ENCODE peak calls at places on chromosomes 13 and 19, in five cellular contexts. Q is left kidney, K is naive B cell, E is left ventricle myocardium inferior, J is glomerular endothelial cell. W is an unnamed sample.

GRCh38 chr19:5403968-5404640 is 51.1 kb upstream of the ZNRF4 start:
- DNase-seq in Q (peak; percentile 97), K (peak; percentile 9), E (peak; percentile 74), J (peak; percentile 48), W (peak; percentile 88)

GRCh38 chr13:61286148-61286745 is 129.4 kb downstream of the PCDH20 start:
- DNase-seq in Q (no peak), K (no peak), E (no peak), J (no peak), W (no peak)

GRCh38 chr19:41355035-41355434 is 1.3 kb upstream of the TGFB1 start:
- DNase-seq in Q (no peak), K (no peak), E (no peak), J (no peak), W (no peak)

GRCh38 chr13:26300140-26300539 is 46.2 kb downstream of the CDK8 start:
- DNase-seq in Q (no peak), K (no peak), E (no peak), J (no peak), W (no peak)

GRCh38 chr19:10068205-10068604 is 17.9 kb upstream of the SHFL start:
- DNase-seq in Q (no peak), K (no peak), E (no peak), J (no peak), W (no peak)

GRCh38 chr19:31139871-31140505 is 209.2 kb downstream of the TSHZ3 start:
- DNase-seq in Q (peak; percentile 67), K (no peak), E (no peak), J (no peak), W (no peak)

GRCh38 chr13:54989418-54989817 is 1960.8 kb downstream of the OLFM4 start:
- DNase-seq in Q (no peak), K (no peak), E (no peak), J (no peak), W (no peak)

GRCh38 chr13:47159853-47160550 is 263.1 kb upstream of the HTR2A start:
- DNase-seq in Q (no peak), K (no peak), E (no peak), J (no peak), W (no peak)

GRCh38 chr19:5680083-5680436 is 256 bp downstream of the MICOS13 start:
- DNase-seq in Q (no peak), K (no peak), E (no peak), J (no peak), W (peak; percentile 71)

GRCh38 chr19:30785728-30786127 is 413.5 kb downstream of the ZNF536 start:
- DNase-seq in Q (no peak), K (no peak), E (no peak), J (no peak), W (no peak)

GRCh38 chr19:33134571-33135041 is 2.7 kb downstream of the WDR88 start:
- DNase-seq in Q (peak; percentile 16), K (no peak), E (no peak), J (no peak), W (no peak)

GRCh38 chr19:35896643-35897040 is 3.7 kb downstream of the NFKBID start:
- DNase-seq in Q (no peak), K (peak; percentile 9), E (no peak), J (no peak), W (no peak)

GRCh38 chr13:37375724-37376123 is 222.8 kb downstream of the POSTN start:
- DNase-seq in Q (no peak), K (no peak), E (no peak), J (no peak), W (no peak)

GRCh38 chr13:93147946-93148345 is 78.7 kb upstream of the GPC6 start:
- DNase-seq in Q (no peak), K (no peak), E (no peak), J (no peak), W (no peak)

GRCh38 chr19:3533563-3534216 is 5.3 kb upstream of the TEKTIP1 start:
- DNase-seq in Q (no peak), K (no peak), E (no peak), J (no peak), W (no peak)

GRCh38 chr19:13033819-13034611 is 38.7 kb downstream of the NFIX start:
- DNase-seq in Q (no peak), K (peak; percentile 34), E (peak; percentile 86), J (no peak), W (peak; percentile 75)

GRCh38 chr19:33558846-33559245 is 37.3 kb upstream of the PEPD start:
- DNase-seq in Q (no peak), K (no peak), E (no peak), J (no peak), W (no peak)

GRCh38 chr13:79079351-79079839 is 326.7 kb downstream of the RBM26 start:
- DNase-seq in Q (no peak), K (no peak), E (no peak), J (no peak), W (no peak)

GRCh38 chr19:35342430-35342829 is 5.3 kb upstream of the FFAR1 start:
- DNase-seq in Q (peak; percentile 33), K (no peak), E (no peak), J (no peak), W (no peak)

GRCh38 chr19:39074942-39075341 is 9.2 kb upstream of the ACP7 start:
- DNase-seq in Q (no peak), K (no peak), E (no peak), J (no peak), W (no peak)

GRCh38 chr13:79837741-79838450 is 356.9 kb downstream of the NDFIP2 start:
- DNase-seq in Q (no peak), K (no peak), E (no peak), J (no peak), W (no peak)

GRCh38 chr13:62846302-62846701 is 1430.7 kb upstream of the PCDH20 start:
- DNase-seq in Q (no peak), K (no peak), E (no peak), J (no peak), W (no peak)

GRCh38 chr19:3708207-3708931 is at the start of gene TJP3:
- DNase-seq in Q (peak; percentile 63), K (no peak), E (no peak), J (no peak), W (no peak)

GRCh38 chr19:6736169-6736916 is 1.0 kb downstream of the GPR108 start:
- DNase-seq in Q (peak; percentile 95), K (peak; percentile 60), E (peak; percentile 73), J (no peak), W (peak; percentile 83)

GRCh38 chr19:46537136-46538097 is 41.8 kb upstream of the PNMA8B start:
- DNase-seq in Q (peak; percentile 52), K (peak; percentile 42), E (peak; percentile 62), J (no peak), W (peak; percentile 59)

GRCh38 chr13:43686557-43686956 is 100.2 kb downstream of the ENOX1 start:
- DNase-seq in Q (peak; percentile 24), K (no peak), E (peak; percentile 64), J (no peak), W (peak; percentile 57)

GRCh38 chr19:4081441-4082129 is 14.9 kb upstream of the ZBTB7A start:
- DNase-seq in Q (peak; percentile 47), K (no peak), E (no peak), J (no peak), W (no peak)

GRCh38 chr19:10206226-10206873 is 11.6 kb upstream of the DNMT1 start:
- DNase-seq in Q (no peak), K (no peak), E (no peak), J (no peak), W (no peak)

GRCh38 chr19:50230379-50231351 is 27.2 kb downstream of the MYH14 start:
- DNase-seq in Q (no peak), K (no peak), E (peak; percentile 24), J (no peak), W (no peak)

GRCh38 chr13:99916366-99917103 is 55.0 kb downstream of the ZIC5 start:
- DNase-seq in Q (peak; percentile 78), K (no peak), E (no peak), J (peak; percentile 39), W (no peak)

GRCh38 chr13:109790071-109790470 is 3.7 kb upstream of the IRS2 start:
- DNase-seq in Q (no peak), K (no peak), E (no peak), J (no peak), W (no peak)

GRCh38 chr19:925912-926594 is at the start of gene ARID3A:
- DNase-seq in Q (peak; percentile 88), K (no peak), E (peak; percentile 48), J (no peak), W (peak; percentile 63)

GRCh38 chr13:46676378-46676725 is 120.6 kb downstream of the ESD start:
- DNase-seq in Q (no peak), K (no peak), E (no peak), J (no peak), W (no peak)

GRCh38 chr13:34900288-34900739 is 41.8 kb upstream of the NBEA start:
- DNase-seq in Q (no peak), K (no peak), E (no peak), J (no peak), W (no peak)

GRCh38 chr13:79973533-79973963 is 367.4 kb downstream of the SPRY2 start:
- DNase-seq in Q (peak; percentile 10), K (no peak), E (peak; percentile 45), J (no peak), W (peak; percentile 42)

GRCh38 chr19:30160996-30161655 is 211.1 kb upstream of the ZNF536 start:
- DNase-seq in Q (no peak), K (no peak), E (no peak), J (no peak), W (no peak)

GRCh38 chr19:38993271-38993670 is 17.7 kb upstream of the FBXO17 start:
- DNase-seq in Q (no peak), K (no peak), E (no peak), J (peak; percentile 36), W (no peak)

W was measured in left cardiac atrium.